ENCODE peak calls at places on chromosomes 12 and 14, in ten cellular contexts. C is Panc1; H is tibial nerve; Q is pancreas; R is uterus; Y is GM23338; W is fibroblast of lung; J is body of pancreas; X is Peyer's patch; G is CD4-positive, CD25-positive, alpha-beta regulatory T cell. M is an unnamed sample. For H3K4me1, the result is how much of the 10 kb centered on the place peaks cover.

GRCh38 chr14:93537962-93538361 is 107.2 kb downstream of the UNC79 start:
- DNase-seq in C (no peak), H (no peak), Q (no peak), R (no peak), Y (peak), W (no peak), J (no peak), X (no peak), G (no peak), M (no peak)

GRCh38 chr12:107379852-107380567 is 286.7 kb upstream of the CRY1 start:
- DNase-seq in C (no peak), H (peak), Q (no peak), R (no peak), Y (no peak), W (peak), J (peak), X (no peak), G (no peak), M (no peak)

GRCh38 chr12:64229796-64230195 is 7.7 kb upstream of the KICS2 start:
- DNase-seq in C (no peak), H (no peak), Q (no peak), R (no peak), Y (no peak), W (no peak), J (no peak), X (no peak), G (no peak), M (no peak)

GRCh38 chr12:73374360-73374759 is 1102.2 kb downstream of the TRHDE start:
- DNase-seq in C (no peak), H (no peak), Q (no peak), R (no peak), Y (no peak), W (no peak), J (no peak), X (no peak), G (no peak), M (no peak)

GRCh38 chr12:26029741-26030033 is 71.2 kb downstream of the RASSF8 start:
- DNase-seq in C (no peak), H (no peak), Q (no peak), R (no peak), Y (no peak), W (peak), J (no peak), X (no peak), G (no peak), M (no peak)

GRCh38 chr12:110012137-110012536 is 12.9 kb downstream of the ANKRD13A start:
- DNase-seq in C (no peak), H (no peak), Q (no peak), R (no peak), Y (no peak), W (no peak), J (no peak), X (peak), G (no peak), M (peak)

GRCh38 chr12:43766291-43766690 is 7.5 kb downstream of the IRAK4 start:
- DNase-seq in C (no peak), H (no peak), Q (no peak), R (no peak), Y (no peak), W (peak), J (no peak), X (no peak), G (no peak), M (no peak)

GRCh38 chr14:85248881-85249635 is 280.9 kb upstream of the FLRT2 start:
- DNase-seq in C (no peak), H (peak), Q (no peak), R (no peak), Y (no peak), W (peak), J (no peak), X (no peak), G (no peak), M (no peak)

GRCh38 chr12:34292736-34293625 is 270.7 kb downstream of the ALG10 start:
- DNase-seq in C (peak), H (no peak), Q (peak), R (peak), Y (peak), W (no peak), J (peak), X (peak), G (no peak), M (peak)

GRCh38 chr12:68222336-68222735 is 3.3 kb downstream of the IL26 start:
- DNase-seq in C (no peak), H (no peak), Q (no peak), R (no peak), Y (peak), W (no peak), J (no peak), X (no peak), G (no peak), M (no peak)

GRCh38 chr14:37165794-37166193 is 6.6 kb downstream of the SLC25A21 start:
- DNase-seq in C (no peak), H (no peak), Q (no peak), R (no peak), Y (no peak), W (no peak), J (no peak), X (no peak), G (no peak), M (no peak)

GRCh38 chr14:40199101-40199500 is 766.9 kb upstream of the FBXO33 start:
- DNase-seq in C (no peak), H (no peak), Q (no peak), R (no peak), Y (no peak), W (no peak), J (no peak), X (no peak), G (no peak), M (no peak)

GRCh38 chr12:80622271-80622670 is 85.2 kb upstream of the MYF6 start:
- DNase-seq in C (no peak), H (no peak), Q (no peak), R (no peak), Y (peak), W (peak), J (no peak), X (no peak), G (no peak), M (no peak)

GRCh38 chr12:62640910-62641448 is 174.4 kb downstream of the MON2 start:
- DNase-seq in C (no peak), H (no peak), Q (no peak), R (no peak), Y (no peak), W (peak), J (no peak), X (no peak), G (peak), M (no peak)

GRCh38 chr14:60544659-60545058 is 35.7 kb downstream of the SIX6 start:
- DNase-seq in C (no peak), H (no peak), Q (no peak), R (no peak), Y (no peak), W (no peak), J (no peak), X (no peak), G (no peak), M (no peak)

GRCh38 chr14:34874386-34875030 is 652 bp downstream of the BAZ1A start:
- DNase-seq in C (no peak), H (peak), Q (peak), R (peak), Y (peak), W (peak), J (peak), X (peak), G (peak), M (peak)

GRCh38 chr14:70822706-70823185 is 13.4 kb upstream of the MAP3K9 start:
- DNase-seq in C (no peak), H (no peak), Q (no peak), R (no peak), Y (peak), W (peak), J (peak), X (peak), G (no peak), M (peak)

GRCh38 chr12:50314629-50315312 is 31.5 kb upstream of the LIMA1 start:
- DNase-seq in C (peak), H (no peak), Q (no peak), R (no peak), Y (peak), W (peak), J (no peak), X (no peak), G (peak), M (no peak)

GRCh38 chr14:88346048-88346639 is 23.1 kb upstream of the KCNK10 start:
- DNase-seq in C (no peak), H (no peak), Q (no peak), R (no peak), Y (no peak), W (no peak), J (no peak), X (no peak), G (no peak), M (no peak)

GRCh38 chr12:49924847-49925246 is 21.1 kb upstream of the FAIM2 start:
- DNase-seq in C (no peak), H (no peak), Q (no peak), R (peak), Y (no peak), W (no peak), J (no peak), X (peak), G (no peak), M (no peak)

GRCh38 chr12:106345739-106346138 is 11.8 kb upstream of the POLR3B start:
- DNase-seq in C (peak), H (peak), Q (no peak), R (no peak), Y (peak), W (peak), J (peak), X (peak), G (peak), M (no peak)

DNA sequence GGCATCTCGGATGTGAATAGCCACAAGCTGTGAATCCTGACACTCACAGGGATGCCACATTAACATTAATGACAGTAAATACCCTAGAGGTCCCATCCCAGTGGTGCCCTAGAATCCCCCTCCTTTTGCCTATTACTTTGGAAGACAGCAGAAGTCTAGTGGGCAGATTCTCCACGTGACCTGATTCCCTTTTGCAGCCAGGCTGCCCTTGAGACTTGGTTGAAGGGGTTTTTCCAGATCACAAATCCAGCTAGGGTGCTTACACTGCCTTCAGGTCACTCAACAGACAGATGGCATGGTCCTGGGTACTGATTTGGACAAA is 8.7 kb downstream of the HDAC7 start:
- DNase-seq in C (no peak), H (no peak), Q (no peak), R (no peak), Y (peak), W (no peak), J (no peak), X (no peak), G (no peak), M (no peak)
- H3K4me1 ChIP-seq in C (half or more), H (under half), Q (under half), R (under half), Y (half or more), W (half or more), J (half or more), X (half or more), G (half or more), M (half or more)

GRCh38 chr14:96257056-96257455 is 1.0 kb downstream of the BDKRB1 start:
- DNase-seq in C (no peak), H (no peak), Q (no peak), R (no peak), Y (no peak), W (no peak), J (no peak), X (no peak), G (no peak), M (no peak)
- H3K4me1 ChIP-seq in C (under half), H (under half), Q (under half), R (under half), Y (under half), W (under half), J (under half), X (under half), G (under half), M (under half)

DNA sequence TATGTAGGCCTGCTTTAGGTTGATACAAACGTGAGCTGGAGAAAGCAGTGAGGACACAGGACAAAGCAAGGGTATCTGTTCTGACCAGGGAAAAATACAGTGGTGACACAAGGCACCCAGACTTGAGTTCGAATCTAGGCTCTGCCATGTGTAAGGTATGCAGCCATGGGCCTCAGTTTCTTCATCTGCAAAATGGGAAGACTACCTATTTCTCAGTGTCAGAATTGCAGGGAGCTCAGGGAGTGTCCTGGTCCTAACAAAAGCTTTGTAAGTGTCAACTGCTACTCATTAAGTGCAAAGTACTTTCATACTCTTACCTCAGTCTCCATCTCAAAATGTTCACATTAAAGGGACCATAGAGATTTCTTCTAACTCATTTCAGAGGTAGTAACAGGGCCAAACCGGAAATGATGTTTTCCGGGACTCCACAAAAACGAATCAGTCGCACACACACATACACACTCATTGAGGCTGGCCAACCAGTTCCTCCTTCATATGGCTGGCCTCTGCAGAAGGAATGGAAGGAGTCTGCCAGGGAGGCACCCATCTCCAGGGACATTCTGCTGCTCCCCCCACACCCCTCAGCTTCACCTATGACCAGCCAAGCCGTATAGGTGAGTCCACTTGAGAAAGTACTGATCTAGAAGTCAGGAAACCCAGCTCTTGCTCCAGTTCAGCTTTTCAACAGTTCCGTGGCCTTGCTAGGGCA is 7.8 kb downstream of the CTDSP2 start:
- DNase-seq in C (no peak), H (no peak), Q (no peak), R (no peak), Y (no peak), W (no peak), J (no peak), X (no peak), G (peak), M (no peak)
- H3K4me1 ChIP-seq in C (half or more), H (under half), Q (half or more), R (under half), Y (half or more), W (half or more), J (half or more), X (half or more), G (half or more), M (half or more)

GRCh38 chr14:98685725-98686124 is 586.3 kb downstream of the BCL11B start:
- DNase-seq in C (no peak), H (no peak), Q (no peak), R (no peak), Y (no peak), W (no peak), J (no peak), X (no peak), G (no peak), M (no peak)
- H3K4me1 ChIP-seq in C (under half), H (under half), Q (under half), R (under half), Y (under half), W (under half), J (under half), X (under half), G (under half), M (under half)

GRCh38 chr12:6947615-6948014 is 3.5 kb upstream of the PTPN6 start:
- DNase-seq in C (no peak), H (no peak), Q (peak), R (no peak), Y (no peak), W (no peak), J (no peak), X (no peak), G (no peak), M (peak)
- H3K4me1 ChIP-seq in C (under half), H (under half), Q (under half), R (under half), Y (under half), W (under half), J (under half), X (under half), G (half or more), M (under half)

GRCh38 chr12:130499474-130499873 is 161.8 kb downstream of the PIWIL1 start:
- DNase-seq in C (no peak), H (no peak), Q (no peak), R (no peak), Y (no peak), W (no peak), J (no peak), X (no peak), G (no peak), M (no peak)
- H3K4me1 ChIP-seq in C (under half), H (under half), Q (under half), R (under half), Y (under half), W (under half), J (under half), X (under half), G (under half), M (under half)